ENCODE peak calls at places on chromosomes 5 and 9, in seven cellular contexts. A, H, J, O, X, D and Q are unnamed samples.

GRCh38 chr5:94243612-94244011 is 374.8 kb downstream of the KIAA0825 start:
- DNase-seq in D (no peak), A (no peak), X (no peak), J (peak), H (no peak), O (peak), Q (no peak)

GRCh38 chr9:135281151-135281550 is 193.7 kb downstream of the OLFM1 start:
- DNase-seq in H (no peak), X (no peak), A (no peak), D (no peak), O (no peak), J (no peak), Q (no peak)

GRCh38 chr5:178130576-178131445 is at the start of gene RMND5B:
- DNase-seq in J (peak), O (peak), X (peak), H (peak), A (peak), D (peak), Q (peak)

GRCh38 chr5:142292808-142293207 is 32.0 kb downstream of the SPRY4 start:
- DNase-seq in D (no peak), O (no peak), H (no peak), A (no peak), J (no peak), X (no peak), Q (no peak)

GRCh38 chr5:131171276-131171815 is 602 bp downstream of the LYRM7 start:
- DNase-seq in H (no peak), J (peak), O (no peak), X (peak), A (peak), D (no peak), Q (no peak)

GRCh38 chr5:34499001-34499734 is 157.0 kb upstream of the RAI14 start:
- DNase-seq in D (no peak), O (peak), X (peak), J (peak), A (peak), H (no peak), Q (no peak)

GRCh38 chr5:142803428-142804111 is 33.4 kb downstream of the ARHGAP26 start:
- DNase-seq in O (no peak), H (no peak), A (peak), J (no peak), D (no peak), X (no peak), Q (no peak)

GRCh38 chr9:125732562-125732961 is 14.6 kb upstream of the PBX3 start:
- DNase-seq in J (peak), H (no peak), X (no peak), O (peak), A (no peak), D (no peak), Q (peak)

GRCh38 chr5:74552101-74552500 is 88.4 kb downstream of the ENC1 start:
- DNase-seq in D (no peak), H (no peak), A (no peak), X (no peak), O (peak), J (peak), Q (peak)

GRCh38 chr5:38441730-38442573 is 114.5 kb downstream of the LIFR start:
- DNase-seq in J (peak), H (peak), O (peak), A (peak), D (peak), X (peak), Q (peak)

GRCh38 chr9:133607381-133607780 is 1.8 kb downstream of the FAM163B start:
- DNase-seq in A (no peak), D (no peak), H (no peak), J (no peak), O (no peak), X (no peak), Q (no peak)

GRCh38 chr9:77449177-77450092 is 198.7 kb downstream of the GNA14 start:
- DNase-seq in D (peak), J (peak), H (no peak), X (no peak), A (no peak), O (peak), Q (no peak)

GRCh38 chr5:142719836-142720330 is 34.0 kb upstream of the FGF1 start:
- DNase-seq in J (peak), X (no peak), O (no peak), H (no peak), D (no peak), A (no peak), Q (no peak)

GRCh38 chr5:57171818-57172465 is 1.9 kb upstream of the GPBP1 start:
- DNase-seq in X (peak), O (peak), H (no peak), D (no peak), A (no peak), J (peak), Q (no peak)

GRCh38 chr5:173331956-173332479 is 3.8 kb upstream of the STC2 start:
- DNase-seq in D (peak), A (peak), J (peak), H (peak), X (peak), O (peak), Q (peak)

GRCh38 chr5:8845316-8845715 is 700.6 kb downstream of the SEMA5A start:
- DNase-seq in O (no peak), X (no peak), D (peak), A (no peak), H (no peak), J (peak), Q (no peak)

GRCh38 chr5:143279698-143280097 is 123.8 kb downstream of the NR3C1 start:
- DNase-seq in A (no peak), D (peak), H (no peak), X (no peak), O (peak), J (peak), Q (no peak)

GRCh38 chr9:4235951-4236804 is 63.7 kb downstream of the GLIS3 start:
- DNase-seq in H (no peak), D (peak), J (peak), A (no peak), X (no peak), O (peak), Q (peak)

GRCh38 chr5:127133071-127133470 is 59.8 kb upstream of the C5orf63 start:
- DNase-seq in D (no peak), H (no peak), X (no peak), O (no peak), J (no peak), A (no peak), Q (no peak)

GRCh38 chr5:138503487-138504270 is 38.4 kb downstream of the EGR1 start:
- DNase-seq in X (peak), D (peak), A (peak), J (peak), O (peak), H (peak), Q (peak)

GRCh38 chr5:176513788-176514187 is 23.4 kb downstream of the RNF44 start:
- DNase-seq in D (no peak), O (no peak), H (no peak), J (no peak), X (no peak), A (no peak), Q (no peak)

GRCh38 chr9:37036237-37037136 is 2.4 kb upstream of the PAX5 start:
- DNase-seq in H (no peak), X (peak), A (peak), D (peak), J (peak), O (peak), Q (no peak)

GRCh38 chr5:143208365-143208641 is 195.2 kb downstream of the NR3C1 start:
- DNase-seq in H (no peak), X (no peak), A (no peak), J (no peak), O (no peak), D (no peak), Q (no peak)

GRCh38 chr9:18390393-18390792 is 83.6 kb upstream of the ADAMTSL1 start:
- DNase-seq in H (no peak), O (peak), A (no peak), J (no peak), X (no peak), D (peak), Q (no peak)

GRCh38 chr5:16179511-16179935 is at the start of gene MARCHF11:
- DNase-seq in X (peak), D (no peak), A (no peak), O (peak), H (peak), J (no peak), Q (no peak)

GRCh38 chr9:112169368-112169767 is 5.7 kb downstream of the SUSD1 start:
- DNase-seq in H (no peak), A (no peak), D (no peak), J (no peak), O (no peak), X (no peak), Q (no peak)